ENCODE peak calls at places on chromosomes 12 and 14, in ten cellular contexts. One of them, this sample, is unnamed.

GRCh38 chr14:52325126-52325525 is 11.0 kb downstream of the PTGER2 start:
- DNase-seq in neuronal stem cell: no peak
- DNase-seq in right lobe of liver: no peak
- DNase-seq in ovary: no peak
- DNase-seq in SK-N-SH: no peak
- DNase-seq in IMR-90: peak; percentile 25
- DNase-seq in body of pancreas: peak; percentile 23
- DNase-seq in adrenal gland: no peak
- DNase-seq in aorta: no peak
- DNase-seq in CD4-positive, CD25-positive, alpha-beta regulatory T cell: no peak
- DNase-seq in this sample: no peak

GRCh38 chr14:64604854-64605253 is 55.1 kb downstream of the PPP1R36 start:
- DNase-seq in neuronal stem cell: no peak
- DNase-seq in right lobe of liver: no peak
- DNase-seq in ovary: no peak
- DNase-seq in SK-N-SH: no peak
- DNase-seq in IMR-90: no peak
- DNase-seq in body of pancreas: no peak
- DNase-seq in adrenal gland: no peak
- DNase-seq in aorta: no peak
- DNase-seq in CD4-positive, CD25-positive, alpha-beta regulatory T cell: no peak
- DNase-seq in this sample: no peak

GRCh38 chr14:103889313-103890051 is 38.8 kb upstream of the TDRD9 start:
- DNase-seq in neuronal stem cell: no peak
- DNase-seq in right lobe of liver: peak; percentile 81
- DNase-seq in ovary: no peak
- DNase-seq in SK-N-SH: peak; percentile 35
- DNase-seq in IMR-90: peak; percentile 20
- DNase-seq in body of pancreas: peak; percentile 46
- DNase-seq in adrenal gland: no peak
- DNase-seq in aorta: no peak
- DNase-seq in CD4-positive, CD25-positive, alpha-beta regulatory T cell: no peak
- DNase-seq in this sample: no peak

GRCh38 chr12:101209319-101210302 is at the start of gene SLC5A8:
- DNase-seq in neuronal stem cell: no peak
- DNase-seq in right lobe of liver: no peak
- DNase-seq in ovary: no peak
- DNase-seq in SK-N-SH: no peak
- DNase-seq in IMR-90: no peak
- DNase-seq in body of pancreas: no peak
- DNase-seq in adrenal gland: peak; percentile 24
- DNase-seq in aorta: no peak
- DNase-seq in CD4-positive, CD25-positive, alpha-beta regulatory T cell: no peak
- DNase-seq in this sample: peak; percentile 75

GRCh38 chr12:20220339-20220738 is 148.0 kb upstream of the PDE3A start:
- DNase-seq in neuronal stem cell: no peak
- DNase-seq in right lobe of liver: no peak
- DNase-seq in ovary: no peak
- DNase-seq in SK-N-SH: no peak
- DNase-seq in IMR-90: peak; percentile 34
- DNase-seq in body of pancreas: no peak
- DNase-seq in adrenal gland: no peak
- DNase-seq in aorta: no peak
- DNase-seq in CD4-positive, CD25-positive, alpha-beta regulatory T cell: no peak
- DNase-seq in this sample: no peak

GRCh38 chr14:68173227-68173972 is 353.8 kb downstream of the RAD51B start:
- DNase-seq in neuronal stem cell: no peak
- DNase-seq in right lobe of liver: no peak
- DNase-seq in ovary: no peak
- DNase-seq in SK-N-SH: no peak
- DNase-seq in IMR-90: peak; percentile 84
- DNase-seq in body of pancreas: no peak
- DNase-seq in adrenal gland: no peak
- DNase-seq in aorta: no peak
- DNase-seq in CD4-positive, CD25-positive, alpha-beta regulatory T cell: no peak
- DNase-seq in this sample: no peak

GRCh38 chr12:79929065-79929464 is 5.8 kb downstream of the PPP1R12A start:
- DNase-seq in neuronal stem cell: no peak
- DNase-seq in right lobe of liver: no peak
- DNase-seq in ovary: no peak
- DNase-seq in SK-N-SH: no peak
- DNase-seq in IMR-90: no peak
- DNase-seq in body of pancreas: no peak
- DNase-seq in adrenal gland: no peak
- DNase-seq in aorta: no peak
- DNase-seq in CD4-positive, CD25-positive, alpha-beta regulatory T cell: no peak
- DNase-seq in this sample: no peak

GRCh38 chr12:102806592-102806991 is 110.5 kb downstream of the PAH start:
- DNase-seq in neuronal stem cell: no peak
- DNase-seq in right lobe of liver: no peak
- DNase-seq in ovary: no peak
- DNase-seq in SK-N-SH: no peak
- DNase-seq in IMR-90: no peak
- DNase-seq in body of pancreas: no peak
- DNase-seq in adrenal gland: no peak
- DNase-seq in aorta: no peak
- DNase-seq in CD4-positive, CD25-positive, alpha-beta regulatory T cell: no peak
- DNase-seq in this sample: no peak

GRCh38 chr12:47812797-47813490 is 6.8 kb downstream of the HDAC7 start:
- DNase-seq in neuronal stem cell: peak; percentile 75
- DNase-seq in right lobe of liver: peak; percentile 72
- DNase-seq in ovary: peak; percentile 91
- DNase-seq in SK-N-SH: no peak
- DNase-seq in IMR-90: peak; percentile 83
- DNase-seq in body of pancreas: peak; percentile 87
- DNase-seq in adrenal gland: peak; percentile 91
- DNase-seq in aorta: peak; percentile 97
- DNase-seq in CD4-positive, CD25-positive, alpha-beta regulatory T cell: peak; percentile 87
- DNase-seq in this sample: peak; percentile 97

GRCh38 chr14:103129301-103130016 is 6.2 kb downstream of the TNFAIP2 start:
- DNase-seq in neuronal stem cell: no peak
- DNase-seq in right lobe of liver: no peak
- DNase-seq in ovary: no peak
- DNase-seq in SK-N-SH: peak; percentile 41
- DNase-seq in IMR-90: no peak
- DNase-seq in body of pancreas: no peak
- DNase-seq in adrenal gland: no peak
- DNase-seq in aorta: no peak
- DNase-seq in CD4-positive, CD25-positive, alpha-beta regulatory T cell: no peak
- DNase-seq in this sample: peak; percentile 81

GRCh38 chr12:53938276-53939140 is at the start of gene HOXC13:
- DNase-seq in neuronal stem cell: peak; percentile 65
- DNase-seq in right lobe of liver: no peak
- DNase-seq in ovary: peak; percentile 47
- DNase-seq in SK-N-SH: peak; percentile 86
- DNase-seq in IMR-90: no peak
- DNase-seq in body of pancreas: peak; percentile 89
- DNase-seq in adrenal gland: peak; percentile 68
- DNase-seq in aorta: peak; percentile 48
- DNase-seq in CD4-positive, CD25-positive, alpha-beta regulatory T cell: no peak
- DNase-seq in this sample: peak; percentile 93

GRCh38 chr14:93937519-93937918 is 10.4 kb downstream of the FAM181A start:
- DNase-seq in neuronal stem cell: no peak
- DNase-seq in right lobe of liver: no peak
- DNase-seq in ovary: no peak
- DNase-seq in SK-N-SH: no peak
- DNase-seq in IMR-90: no peak
- DNase-seq in body of pancreas: no peak
- DNase-seq in adrenal gland: no peak
- DNase-seq in aorta: no peak
- DNase-seq in CD4-positive, CD25-positive, alpha-beta regulatory T cell: no peak
- DNase-seq in this sample: no peak

GRCh38 chr14:36823651-36824050 is 162.0 kb downstream of the PAX9 start:
- DNase-seq in neuronal stem cell: no peak
- DNase-seq in right lobe of liver: no peak
- DNase-seq in ovary: no peak
- DNase-seq in SK-N-SH: no peak
- DNase-seq in IMR-90: no peak
- DNase-seq in body of pancreas: no peak
- DNase-seq in adrenal gland: no peak
- DNase-seq in aorta: no peak
- DNase-seq in CD4-positive, CD25-positive, alpha-beta regulatory T cell: no peak
- DNase-seq in this sample: no peak
- H3K27ac ChIP-seq in neuronal stem cell: no peak overlapping the region
- H3K27ac ChIP-seq in right lobe of liver: no peak overlapping the region
- H3K27ac ChIP-seq in ovary: no peak overlapping the region
- H3K27ac ChIP-seq in SK-N-SH: no peak overlapping the region
- H3K27ac ChIP-seq in IMR-90: no peak overlapping the region
- H3K27ac ChIP-seq in body of pancreas: no peak overlapping the region
- H3K27ac ChIP-seq in adrenal gland: no peak overlapping the region
- H3K27ac ChIP-seq in aorta: no peak overlapping the region
- H3K27ac ChIP-seq in CD4-positive, CD25-positive, alpha-beta regulatory T cell: no peak overlapping the region
- H3K27ac ChIP-seq in this sample: no peak overlapping the region

GRCh38 chr12:46508651-46509050 is 136.1 kb upstream of the SLC38A2 start:
- DNase-seq in neuronal stem cell: no peak
- DNase-seq in right lobe of liver: no peak
- DNase-seq in ovary: no peak
- DNase-seq in SK-N-SH: no peak
- DNase-seq in IMR-90: no peak
- DNase-seq in body of pancreas: no peak
- DNase-seq in adrenal gland: no peak
- DNase-seq in aorta: no peak
- DNase-seq in CD4-positive, CD25-positive, alpha-beta regulatory T cell: no peak
- DNase-seq in this sample: no peak

GRCh38 chr12:46506961-46507360 is 134.4 kb upstream of the SLC38A2 start:
- DNase-seq in neuronal stem cell: no peak
- DNase-seq in right lobe of liver: no peak
- DNase-seq in ovary: no peak
- DNase-seq in SK-N-SH: no peak
- DNase-seq in IMR-90: no peak
- DNase-seq in body of pancreas: no peak
- DNase-seq in adrenal gland: no peak
- DNase-seq in aorta: no peak
- DNase-seq in CD4-positive, CD25-positive, alpha-beta regulatory T cell: no peak
- DNase-seq in this sample: no peak

GRCh38 chr12:46504494-46504893 is 131.9 kb upstream of the SLC38A2 start:
- DNase-seq in neuronal stem cell: no peak
- DNase-seq in right lobe of liver: no peak
- DNase-seq in ovary: no peak
- DNase-seq in SK-N-SH: no peak
- DNase-seq in IMR-90: no peak
- DNase-seq in body of pancreas: no peak
- DNase-seq in adrenal gland: no peak
- DNase-seq in aorta: no peak
- DNase-seq in CD4-positive, CD25-positive, alpha-beta regulatory T cell: no peak
- DNase-seq in this sample: no peak

GRCh38 chr12:46507766-46508165 is 135.2 kb upstream of the SLC38A2 start:
- DNase-seq in neuronal stem cell: no peak
- DNase-seq in right lobe of liver: no peak
- DNase-seq in ovary: no peak
- DNase-seq in SK-N-SH: no peak
- DNase-seq in IMR-90: no peak
- DNase-seq in body of pancreas: no peak
- DNase-seq in adrenal gland: no peak
- DNase-seq in aorta: no peak
- DNase-seq in CD4-positive, CD25-positive, alpha-beta regulatory T cell: no peak
- DNase-seq in this sample: no peak

GRCh38 chr12:46506198-46506597 is 133.6 kb upstream of the SLC38A2 start:
- DNase-seq in neuronal stem cell: no peak
- DNase-seq in right lobe of liver: no peak
- DNase-seq in ovary: no peak
- DNase-seq in SK-N-SH: no peak
- DNase-seq in IMR-90: no peak
- DNase-seq in body of pancreas: no peak
- DNase-seq in adrenal gland: no peak
- DNase-seq in aorta: no peak
- DNase-seq in CD4-positive, CD25-positive, alpha-beta regulatory T cell: no peak
- DNase-seq in this sample: no peak
- H3K9me3 ChIP-seq in neuronal stem cell: peaks cover 4% of the 10 kb centered on the region
- H3K9me3 ChIP-seq in right lobe of liver: no peaks in the 10 kb centered on the region
- H3K9me3 ChIP-seq in ovary: no peaks in the 10 kb centered on the region
- H3K9me3 ChIP-seq in SK-N-SH: peaks cover 21% of the 10 kb centered on the region
- H3K9me3 ChIP-seq in IMR-90: peaks cover 19% of the 10 kb centered on the region
- H3K9me3 ChIP-seq in body of pancreas: no peaks in the 10 kb centered on the region
- H3K9me3 ChIP-seq in adrenal gland: no peaks in the 10 kb centered on the region
- H3K9me3 ChIP-seq in aorta: no peaks in the 10 kb centered on the region
- H3K9me3 ChIP-seq in CD4-positive, CD25-positive, alpha-beta regulatory T cell: peaks cover 23% of the 10 kb centered on the region
- H3K9me3 ChIP-seq in this sample: no peaks in the 10 kb centered on the region

DNA sequence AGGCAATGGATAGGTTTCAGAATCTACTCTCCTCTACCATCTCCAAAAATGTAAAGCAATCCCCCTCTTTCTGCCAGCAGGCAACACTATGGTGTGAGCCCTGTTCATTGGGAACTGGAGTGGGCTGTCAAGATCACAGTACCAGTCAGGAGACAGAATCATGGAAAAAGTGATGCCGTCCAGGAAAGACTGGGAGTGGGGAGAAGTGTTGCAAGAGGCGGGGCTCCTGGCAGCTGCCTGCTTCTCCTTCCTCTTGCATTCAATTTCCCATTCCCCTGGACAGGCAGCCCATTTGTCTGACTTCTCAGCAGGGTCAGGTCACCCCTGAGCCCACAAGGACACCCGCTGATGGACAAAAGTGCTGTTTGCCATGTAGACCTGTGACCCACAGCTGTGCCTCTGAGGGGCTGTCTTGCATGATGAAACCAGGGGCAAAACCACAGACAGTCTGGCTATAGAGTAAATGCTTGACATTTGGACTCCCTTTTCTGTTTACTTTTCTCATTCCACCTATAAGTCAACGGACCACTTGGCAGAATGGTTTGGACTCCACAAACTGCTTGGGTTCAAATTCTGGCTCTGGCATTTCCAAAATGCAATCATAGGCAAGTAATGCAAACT is 30.1 kb upstream of the RPH3A start:
- DNase-seq in neuronal stem cell: no peak
- DNase-seq in right lobe of liver: no peak
- DNase-seq in ovary: no peak
- DNase-seq in SK-N-SH: no peak
- DNase-seq in IMR-90: no peak
- DNase-seq in body of pancreas: no peak
- DNase-seq in adrenal gland: no peak
- DNase-seq in aorta: no peak
- DNase-seq in CD4-positive, CD25-positive, alpha-beta regulatory T cell: no peak
- DNase-seq in this sample: no peak
- H3K4me3 ChIP-seq in neuronal stem cell: no peak overlapping the region
- H3K4me3 ChIP-seq in right lobe of liver: no peak overlapping the region
- H3K4me3 ChIP-seq in ovary: no peak overlapping the region
- H3K4me3 ChIP-seq in SK-N-SH: no peak overlapping the region
- H3K4me3 ChIP-seq in IMR-90: no peak overlapping the region
- H3K4me3 ChIP-seq in body of pancreas: no peak overlapping the region
- H3K4me3 ChIP-seq in adrenal gland: no peak overlapping the region
- H3K4me3 ChIP-seq in aorta: no peak overlapping the region
- H3K4me3 ChIP-seq in CD4-positive, CD25-positive, alpha-beta regulatory T cell: no peak overlapping the region
- H3K4me3 ChIP-seq in this sample: no peak overlapping the region

DNA sequence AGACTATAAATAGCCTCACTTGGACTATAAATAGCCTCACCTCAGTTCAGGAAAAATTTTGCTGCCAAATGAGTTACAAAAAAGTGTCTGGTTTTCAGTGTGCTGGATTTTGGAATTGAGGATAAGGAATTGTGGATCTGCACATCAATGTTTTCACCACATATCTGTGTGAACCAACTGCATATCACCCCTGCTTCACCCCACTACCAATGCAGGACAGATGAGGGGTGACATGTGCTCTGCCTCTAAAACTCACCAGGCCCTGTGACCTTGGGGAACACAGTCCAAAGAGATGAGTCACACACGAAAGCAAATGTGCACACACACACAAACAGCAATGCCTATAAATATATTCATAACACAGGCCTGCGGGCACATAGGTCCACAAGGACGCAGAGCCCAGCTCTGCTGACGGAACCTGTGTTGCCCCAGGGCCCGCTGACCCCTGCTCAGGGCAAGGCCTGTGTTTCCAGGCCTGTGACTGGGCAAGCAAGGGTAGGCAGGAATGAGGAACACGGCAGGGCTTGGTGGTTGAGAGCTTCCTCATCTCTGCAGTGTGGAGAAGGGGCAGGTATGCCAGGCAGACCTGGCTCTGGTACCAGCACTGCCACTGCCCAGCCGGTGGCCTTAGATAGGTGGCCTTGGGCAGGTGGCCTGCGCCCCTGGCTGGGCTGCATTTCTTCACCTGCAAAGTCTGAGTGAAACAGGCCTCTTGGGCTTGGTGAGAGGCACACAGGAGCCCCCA is 82.4 kb downstream of the ARL6IP4 start:
- DNase-seq in neuronal stem cell: no peak
- DNase-seq in right lobe of liver: peak; percentile 46
- DNase-seq in ovary: no peak
- DNase-seq in SK-N-SH: no peak
- DNase-seq in IMR-90: peak; percentile 69
- DNase-seq in body of pancreas: peak; percentile 71
- DNase-seq in adrenal gland: peak; percentile 84
- DNase-seq in aorta: peak; percentile 71
- DNase-seq in CD4-positive, CD25-positive, alpha-beta regulatory T cell: no peak
- DNase-seq in this sample: no peak
- H3K27ac ChIP-seq in neuronal stem cell: no peak overlapping the region
- H3K27ac ChIP-seq in right lobe of liver: peak overlapping the region; percentile 63
- H3K27ac ChIP-seq in ovary: peak overlapping the region; percentile 91
- H3K27ac ChIP-seq in SK-N-SH: peak overlapping the region; percentile 58
- H3K27ac ChIP-seq in IMR-90: no peak overlapping the region
- H3K27ac ChIP-seq in body of pancreas: peak overlapping the region; percentile 83
- H3K27ac ChIP-seq in adrenal gland: peak overlapping the region; percentile 87
- H3K27ac ChIP-seq in aorta: peak overlapping the region; percentile 90
- H3K27ac ChIP-seq in CD4-positive, CD25-positive, alpha-beta regulatory T cell: no peak overlapping the region
- H3K27ac ChIP-seq in this sample: peak overlapping the region; percentile 72